ENCODE peak calls at places on chromosomes 4 and X, in nine cellular contexts. K is MM.1S; C is activated CD4-positive, alpha-beta T cell treated with anti-CD3 and anti-CD28 coated beads for 36 hours; F is iris pigment epithelial cell; D is ELF-1; H is nephron progenitor cell; Q is activated B cell treated with CpG ODN at 0.5 μM for 24 hours; T is AG04449; V is amygdala. S is an unnamed sample.

GRCh38 chr4:89306486-89307184 is 965 bp downstream of the GPRIN3 start:
- DNase-seq in K (peak), C (peak), F (no peak), D (no peak), H (no peak), Q (no peak), T (no peak), V (no peak), S (no peak)

GRCh38 chr4:25424539-25425228 is 47.6 kb downstream of the ANAPC4 start:
- DNase-seq in K (no peak), C (no peak), F (no peak), D (no peak), H (no peak), Q (no peak), T (no peak), V (no peak), S (no peak)

GRCh38 chr4:41437264-41437566 is 100.7 kb upstream of the LIMCH1 start:
- DNase-seq in K (no peak), C (no peak), F (no peak), D (peak), H (peak), Q (no peak), T (no peak), V (no peak), S (no peak)

GRCh38 chr4:16289872-16290554 is 63.7 kb upstream of the TAPT1 start:
- DNase-seq in K (peak), C (no peak), F (peak), D (no peak), H (peak), Q (no peak), T (peak), V (no peak), S (no peak)

GRCh38 chr4:141038428-141038827 is 94.8 kb downstream of the RNF150 start:
- DNase-seq in K (no peak), C (no peak), F (no peak), D (no peak), H (no peak), Q (no peak), T (no peak), V (no peak), S (no peak)

GRCh38 chr4:7907142-7907541 is 32.5 kb downstream of the AFAP1 start:
- DNase-seq in K (no peak), C (no peak), F (no peak), D (no peak), H (no peak), Q (no peak), T (no peak), V (no peak), S (no peak)

GRCh38 chr4:29278580-29278979 is 1441.6 kb upstream of the PCDH7 start:
- DNase-seq in K (no peak), C (no peak), F (peak), D (no peak), H (no peak), Q (no peak), T (no peak), V (no peak), S (peak)

GRCh38 chr4:143616771-143617170 is 83.7 kb downstream of the FREM3 start:
- DNase-seq in K (no peak), C (peak), F (peak), D (no peak), H (no peak), Q (no peak), T (no peak), V (no peak), S (no peak)

GRCh38 chrX:93422693-93423092 is 250.7 kb downstream of the NAP1L3 start:
- DNase-seq in K (peak), C (peak), F (peak), D (peak), H (peak), Q (no peak), T (no peak), V (no peak), S (no peak)

GRCh38 chrX:67555578-67556203 is 11.9 kb downstream of the AR start:
- DNase-seq in K (peak), C (peak), F (peak), D (peak), H (peak), Q (no peak), T (no peak), V (no peak), S (no peak)

GRCh38 chrX:42988700-42989099 is 210.7 kb upstream of the PPP1R2C start:
- DNase-seq in K (no peak), C (no peak), F (no peak), D (no peak), H (no peak), Q (no peak), T (no peak), V (no peak), S (no peak)

GRCh38 chr4:138875886-138876608 is 139.5 kb upstream of the NOCT start:
- DNase-seq in K (no peak), C (no peak), F (peak), D (peak), H (no peak), Q (no peak), T (peak), V (no peak), S (peak)

GRCh38 chr4:6172093-6172926 is 28.0 kb downstream of the JAKMIP1 start:
- DNase-seq in K (peak), C (peak), F (no peak), D (no peak), H (no peak), Q (no peak), T (no peak), V (no peak), S (no peak)

GRCh38 chr4:31645211-31645610 is 925.0 kb downstream of the PCDH7 start:
- DNase-seq in K (peak), C (no peak), F (no peak), D (no peak), H (no peak), Q (no peak), T (no peak), V (no peak), S (no peak)

GRCh38 chr4:85953651-85954018 is 406.2 kb downstream of the MAPK10 start:
- DNase-seq in K (no peak), C (no peak), F (peak), D (peak), H (no peak), Q (no peak), T (no peak), V (no peak), S (no peak)

GRCh38 chr4:86357608-86358007 is 2.2 kb downstream of the MAPK10 start:
- DNase-seq in K (no peak), C (no peak), F (no peak), D (no peak), H (no peak), Q (no peak), T (no peak), V (no peak), S (no peak)

GRCh38 chrX:40863671-40864070 is 128.3 kb upstream of the MED14 start:
- DNase-seq in K (no peak), C (no peak), F (no peak), D (no peak), H (no peak), Q (no peak), T (no peak), V (no peak), S (no peak)